ENCODE peak calls at places on chromosomes 2 and 18, in four cellular contexts. G is AG10803, I is A549, B is pancreas. R is an unnamed sample.

GRCh38 chr18:5285326-5285725 is 10.2 kb downstream of the ZBTB14 start:
- DNase-seq in G (no peak), B (no peak), I (no peak), R (no peak)

GRCh38 chr18:45913276-45913675 is 53.9 kb downstream of the EPG5 start:
- DNase-seq in G (no peak), B (no peak), I (no peak), R (no peak)

GRCh38 chr2:121072784-121073183 is 212.2 kb downstream of the TFCP2L1 start:
- DNase-seq in G (no peak), B (no peak), I (no peak), R (no peak)

GRCh38 chr2:25912851-25913695 is 34.8 kb upstream of the ASXL2 start:
- DNase-seq in G (peak; percentile 67), I (no peak), B (no peak), R (no peak)

GRCh38 chr2:224142397-224143312 is 103.6 kb upstream of the SERPINE2 start:
- DNase-seq in B (no peak), G (peak; percentile 81), I (peak; percentile 49), R (no peak)

GRCh38 chr2:65658871-65659270 is 226.5 kb upstream of the SPRED2 start:
- DNase-seq in I (no peak), B (no peak), G (peak; percentile 16), R (no peak)

GRCh38 chr2:12119841-12120240 is 373.4 kb downstream of the LPIN1 start:
- DNase-seq in G (peak; percentile 53), I (no peak), B (no peak), R (no peak)

GRCh38 chr2:232422051-232422450 is 15.4 kb downstream of the ALPG start:
- DNase-seq in I (no peak), G (no peak), B (no peak), R (no peak)

GRCh38 chr2:29936005-29936404 is 14.6 kb upstream of the ALK start:
- DNase-seq in I (no peak), G (no peak), B (no peak), R (no peak)

GRCh38 chr2:218984239-218985020 is 554 bp downstream of the FEV start:
- DNase-seq in B (no peak), I (no peak), G (no peak), R (peak; percentile 88)

GRCh38 chr2:56474412-56475158 is 290.8 kb downstream of the CCDC85A start:
- DNase-seq in B (no peak), I (peak; percentile 5), G (peak; percentile 69), R (no peak)

GRCh38 chr2:168450171-168450570 is 5.9 kb upstream of the CERS6 start:
- DNase-seq in G (no peak), I (no peak), B (no peak), R (no peak)

GRCh38 chr2:172445851-172446250 is 18.5 kb downstream of the ITGA6 start:
- DNase-seq in B (no peak), I (no peak), G (peak; percentile 36), R (no peak)

GRCh38 chr2:230658877-230659652 is 53.6 kb upstream of the CAB39 start:
- DNase-seq in G (no peak), B (no peak), I (no peak), R (no peak)

GRCh38 chr2:53130441-53130943 is 637.1 kb upstream of the CHAC2 start:
- DNase-seq in B (no peak), G (peak; percentile 67), I (no peak), R (no peak)

GRCh38 chr18:13003466-13003896 is 12.3 kb downstream of the CEP192 start:
- DNase-seq in B (no peak), G (peak; percentile 73), I (peak; percentile 86), R (peak; percentile 58)

GRCh38 chr2:210072922-210073509 is 70.6 kb downstream of the RPE start:
- DNase-seq in B (no peak), I (peak; percentile 47), G (peak; percentile 61), R (peak; percentile 9)

GRCh38 chr2:217382794-217383193 is 522.9 kb upstream of the TNP1 start:
- DNase-seq in G (no peak), I (no peak), B (no peak), R (no peak)

GRCh38 chr2:195660265-195660890 is 3.4 kb downstream of the SLC39A10 start:
- DNase-seq in G (peak; percentile 71), B (peak; percentile 43), I (peak; percentile 77), R (peak; percentile 73)

GRCh38 chr2:85768713-85769112 is 14.9 kb downstream of the ATOH8 start:
- DNase-seq in I (no peak), B (no peak), G (no peak), R (no peak)

GRCh38 chr18:77560334-77560970 is 310.8 kb downstream of the GALR1 start:
- DNase-seq in B (no peak), G (no peak), I (peak; percentile 48), R (no peak)

GRCh38 chr2:95351080-95351915 is 51.2 kb upstream of the FAHD2A start:
- DNase-seq in G (no peak), B (no peak), I (no peak), R (no peak)

GRCh38 chr2:20868377-20868776 is 45.5 kb upstream of the LDAH start:
- DNase-seq in B (no peak), I (no peak), G (no peak), R (no peak)

GRCh38 chr18:64983497-64984238 is 767.1 kb upstream of the CDH7 start:
- DNase-seq in G (no peak), B (no peak), I (no peak), R (no peak)

GRCh38 chr18:25704096-25704870 is 352.3 kb upstream of the ZNF521 start:
- DNase-seq in B (no peak), G (no peak), I (no peak), R (no peak)

GRCh38 chr2:152228215-152228614 is 52.7 kb upstream of the STAM2 start:
- DNase-seq in B (no peak), I (no peak), G (peak; percentile 51), R (no peak)

GRCh38 chr2:212249451-212249850 is 289.2 kb downstream of the ERBB4 start:
- DNase-seq in B (no peak), I (peak; percentile 6), G (peak; percentile 4), R (no peak)
- TF ChIP-seq CTCF in B (no peak), I (peak; percentile 34), G (peak; percentile 25), R (no peak)

GRCh38 chr2:127181851-127182250 is 38.2 kb downstream of the CYP27C1 start:
- DNase-seq in I (no peak), B (no peak), G (no peak), R (no peak)
- TF ChIP-seq CTCF in I (no peak), B (no peak), G (no peak), R (no peak)

DNA sequence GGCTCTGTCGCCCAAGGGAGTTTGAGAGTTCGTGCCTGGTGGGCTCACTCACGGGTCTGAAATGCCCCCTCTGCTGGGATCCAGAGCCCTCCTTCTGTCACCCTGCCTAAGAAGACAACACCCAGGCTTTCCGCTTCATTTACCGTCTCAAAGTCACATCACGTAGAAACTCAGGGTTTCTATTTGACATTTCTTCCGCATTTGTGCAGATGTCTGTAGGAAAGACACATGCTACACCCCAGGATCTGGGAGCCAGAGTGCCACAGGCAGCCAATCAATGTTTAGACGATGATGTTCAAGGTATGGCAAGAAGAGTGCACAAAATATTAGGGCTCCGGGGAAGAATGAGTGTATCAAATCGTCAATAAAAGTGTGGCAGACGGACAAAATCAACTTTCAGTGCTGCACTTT is 24.4 kb upstream of the ACKR3 start:
- DNase-seq in G (no peak), B (no peak), I (no peak), R (no peak)
- TF ChIP-seq CTCF in G (no peak), B (no peak), I (no peak), R (no peak)

GRCh38 chr2:69514836-69515235 is 77.6 kb upstream of the NFU1 start:
- DNase-seq in G (peak; percentile 6), B (no peak), I (no peak), R (no peak)

GRCh38 chr2:69512446-69512845 is 75.2 kb upstream of the NFU1 start:
- DNase-seq in I (no peak), G (no peak), B (no peak), R (no peak)

GRCh38 chr2:69517410-69517809 is 80.2 kb upstream of the NFU1 start:
- DNase-seq in G (peak; percentile 22), B (no peak), I (no peak), R (no peak)

GRCh38 chr2:69510204-69510603 is 73.0 kb upstream of the NFU1 start:
- DNase-seq in I (no peak), G (no peak), B (no peak), R (no peak)

DNA sequence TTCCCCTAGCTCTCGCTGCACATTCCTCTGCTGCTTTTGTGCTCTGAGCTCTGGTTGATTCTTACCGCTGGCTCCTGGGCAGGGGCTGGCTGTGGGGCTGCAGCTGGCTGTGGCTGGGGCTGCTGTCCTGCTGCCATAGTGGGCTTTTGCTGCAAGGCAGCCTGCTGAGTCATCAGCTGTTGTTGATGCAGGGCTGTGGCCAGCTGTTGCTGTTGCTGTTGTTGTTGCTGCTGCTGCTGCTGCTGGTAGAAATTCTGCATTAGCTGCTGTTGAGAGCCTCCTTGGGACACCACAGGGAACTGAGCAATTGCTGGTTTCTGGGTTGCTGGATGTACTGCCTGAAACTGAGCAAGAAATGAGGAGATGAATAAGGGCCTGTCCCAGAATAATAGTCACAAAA is 77.2 kb upstream of the NFU1 start:
- DNase-seq in G (peak; percentile 71), B (no peak), I (no peak), R (no peak)
- TF ChIP-seq CTCF in G (no peak), B (no peak), I (no peak), R (no peak)

GRCh38 chr2:238511614-238511950 is 84.9 kb downstream of the ASB1 start:
- DNase-seq in G (no peak), I (no peak), B (no peak), R (no peak)

GRCh38 chr2:238515411-238515810 is 88.7 kb downstream of the ASB1 start:
- DNase-seq in G (peak; percentile 79), B (no peak), I (no peak), R (no peak)

GRCh38 chr2:238510911-238511613 is 84.3 kb downstream of the ASB1 start:
- DNase-seq in I (no peak), G (no peak), B (no peak), R (no peak)

GRCh38 chr2:238512247-238512867 is 85.6 kb downstream of the ASB1 start:
- DNase-seq in G (no peak), I (no peak), B (no peak), R (no peak)

DNA sequence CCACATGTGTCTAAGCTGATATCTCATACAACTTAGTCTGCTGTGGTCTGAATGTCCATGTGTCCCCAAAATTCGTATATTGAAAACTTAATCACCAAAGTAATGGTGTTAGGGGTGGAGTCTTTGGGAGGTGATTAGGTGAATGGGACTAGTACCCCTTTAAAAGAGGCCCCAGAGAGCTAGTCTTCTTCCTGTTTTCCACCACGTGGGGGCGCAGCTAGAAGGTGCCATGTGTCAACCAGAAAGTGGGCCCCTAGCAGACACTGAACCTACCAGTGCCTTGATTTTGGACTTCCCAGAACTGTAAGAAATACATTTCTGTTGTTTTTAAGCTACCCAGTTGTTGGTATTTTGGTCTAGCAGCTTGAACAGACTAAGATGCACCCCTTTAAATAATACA is 86.6 kb downstream of the ASB1 start:
- DNase-seq in B (no peak), I (peak; percentile 64), G (peak; percentile 66), R (peak; percentile 66)
- TF ChIP-seq CTCF in B (no peak), I (peak; percentile 55), G (peak; percentile 74), R (peak; percentile 58)

GRCh38 chr2:70919672-70920366 is 15.9 kb upstream of the ATP6V1B1 start:
- DNase-seq in G (peak; percentile 77), I (peak; percentile 87), B (peak; percentile 79), R (peak; percentile 96)
- TF ChIP-seq CTCF in G (peak; percentile 92), I (peak; percentile 97), B (peak; percentile 91), R (peak; percentile 95)

GRCh38 chr2:135617501-135618015 is 86.3 kb downstream of the R3HDM1 start:
- DNase-seq in I (no peak), B (no peak), G (no peak), R (no peak)
- TF ChIP-seq CTCF in I (no peak), B (no peak), G (no peak), R (no peak)